ENCODE peak calls at places on chromosomes 16 and 17, in five cellular contexts. O is fibroblast of mammary gland, S is hepatocyte, D is neural progenitor cell, T is BE2C. N is an unnamed sample.

GRCh38 chr17:21378553-21378952 is 2.4 kb downstream of the KCNJ12 start:
- DNase-seq in T (no peak), O (no peak), D (no peak), S (no peak), N (no peak)

GRCh38 chr17:39757931-39758873 is 20.5 kb downstream of the GRB7 start:
- DNase-seq in S (no peak), D (no peak), T (no peak), O (no peak), N (no peak)

GRCh38 chr17:2855063-2855600 is 58.9 kb downstream of the RAP1GAP2 start:
- DNase-seq in S (no peak), O (peak), D (no peak), T (no peak), N (no peak)

GRCh38 chr17:48241131-48241591 is 133.6 kb downstream of the SNX11 start:
- DNase-seq in D (no peak), T (peak), S (peak), O (peak), N (no peak)

GRCh38 chr16:78100162-78100467 is 661 bp downstream of the WWOX start:
- DNase-seq in D (no peak), S (no peak), O (no peak), T (no peak), N (no peak)

GRCh38 chr17:38464251-38464722 is 36.0 kb downstream of the ARHGAP23 start:
- DNase-seq in D (no peak), O (peak), S (no peak), T (peak), N (no peak)

GRCh38 chr17:78736526-78737079 is 45.5 kb downstream of the CYTH1 start:
- DNase-seq in T (peak), S (peak), O (peak), D (no peak), N (no peak)

GRCh38 chr16:26668026-26668425 is 398.7 kb upstream of the C16orf82 start:
- DNase-seq in T (no peak), O (no peak), D (no peak), S (no peak), N (no peak)

GRCh38 chr17:44105941-44106340 is 17.5 kb downstream of the HDAC5 start:
- DNase-seq in T (no peak), O (no peak), S (no peak), D (no peak), N (no peak)

GRCh38 chr16:51981725-51982124 is 565.2 kb downstream of the TOX3 start:
- DNase-seq in S (no peak), O (no peak), D (no peak), T (no peak), N (no peak)

GRCh38 chr16:49505556-49505955 is 132.0 kb downstream of the C16orf78 start:
- DNase-seq in S (no peak), T (no peak), O (no peak), D (no peak), N (no peak)

GRCh38 chr16:62370445-62370844 is 334.2 kb upstream of the CDH8 start:
- DNase-seq in O (no peak), D (no peak), T (no peak), S (no peak), N (no peak)
- TF ChIP-seq CTCF in O (no peak), D (no peak), T (no peak), S (no peak), N (no peak)

DNA sequence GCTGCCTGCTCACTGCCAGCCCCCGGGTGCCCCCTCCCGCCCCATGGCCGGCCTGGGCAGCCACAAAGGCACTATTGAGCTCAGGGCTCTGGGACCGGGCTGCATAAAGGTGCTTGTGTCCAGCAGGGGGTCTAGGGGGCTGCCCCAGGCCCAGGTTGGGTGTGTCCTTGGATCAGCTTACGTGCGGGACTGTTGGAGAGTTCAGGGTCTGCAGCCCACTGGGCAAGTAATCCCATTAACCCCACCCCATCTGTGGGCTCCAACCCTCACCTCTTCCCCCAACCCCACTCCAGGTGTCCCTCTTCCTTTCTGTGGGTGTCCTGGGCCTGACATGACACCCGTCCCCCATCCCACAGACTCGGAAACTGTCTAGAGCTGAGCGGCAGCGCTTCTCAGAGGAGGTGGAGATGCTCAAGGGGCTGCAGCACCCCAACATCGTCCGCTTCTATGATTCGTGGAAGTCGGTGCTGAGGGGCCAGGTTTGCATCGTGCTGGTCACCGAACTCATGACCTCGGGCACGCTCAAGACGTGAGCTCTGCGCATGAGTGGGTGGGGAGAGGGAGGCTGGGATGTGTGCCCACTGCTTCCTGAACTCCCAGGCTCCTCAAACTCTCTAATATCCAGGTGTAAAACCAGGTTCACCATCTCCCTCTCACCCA is 2.1 kb downstream of the WNK4 start:
- DNase-seq in S (no peak), O (no peak), D (no peak), T (no peak), N (no peak)
- H3K4me3 ChIP-seq in S (no peak), O (peak), D (no peak), T (no peak), N (peak)

GRCh38 chr16:82643136-82643535 is 16.4 kb downstream of the CDH13 start:
- DNase-seq in O (no peak), T (no peak), D (no peak), S (no peak), N (no peak)

GRCh38 chr16:82639263-82639662 is 12.5 kb downstream of the CDH13 start:
- DNase-seq in D (no peak), T (no peak), S (no peak), O (no peak), N (no peak)

GRCh38 chr16:82643936-82644630 is 17.3 kb downstream of the CDH13 start:
- DNase-seq in T (no peak), O (no peak), D (peak), S (no peak), N (no peak)

GRCh38 chr16:82639666-82640336 is 13.0 kb downstream of the CDH13 start:
- DNase-seq in T (peak), O (peak), S (peak), D (peak), N (no peak)

DNA sequence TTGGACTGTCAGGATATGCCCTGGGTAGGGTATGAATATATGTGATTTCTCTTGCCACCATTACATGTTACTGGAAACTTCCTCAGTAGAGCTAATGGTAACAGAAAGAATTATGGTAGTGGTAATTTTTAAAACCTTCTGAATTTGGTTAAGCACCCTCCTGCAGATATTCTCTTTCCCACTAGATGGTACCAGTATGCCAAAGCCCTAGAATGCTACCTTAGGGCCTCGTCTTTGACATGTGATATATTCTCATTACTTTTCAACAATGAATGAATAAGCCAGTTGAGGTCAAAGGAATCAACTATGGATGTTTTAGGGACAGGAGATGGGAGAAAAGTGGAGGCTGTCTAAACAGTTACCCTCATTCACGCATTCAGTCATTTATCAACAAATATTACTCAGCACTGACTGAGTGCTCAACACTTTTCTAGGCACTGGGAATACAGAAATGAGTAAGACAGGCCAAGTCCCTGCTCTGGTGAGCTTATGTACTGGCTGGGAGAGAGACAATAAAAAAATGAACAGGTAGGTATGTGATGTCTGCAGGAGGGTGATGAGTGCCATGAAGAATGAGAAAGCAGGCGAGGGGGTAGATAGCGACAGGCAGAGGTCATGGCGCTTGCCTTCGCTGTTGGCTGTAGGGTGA is 14.7 kb downstream of the CDH13 start:
- DNase-seq in T (no peak), D (no peak), O (peak), S (no peak), N (no peak)
- TF ChIP-seq CTCF in T (no peak), D (peak), O (peak), S (peak), N (peak)

DNA sequence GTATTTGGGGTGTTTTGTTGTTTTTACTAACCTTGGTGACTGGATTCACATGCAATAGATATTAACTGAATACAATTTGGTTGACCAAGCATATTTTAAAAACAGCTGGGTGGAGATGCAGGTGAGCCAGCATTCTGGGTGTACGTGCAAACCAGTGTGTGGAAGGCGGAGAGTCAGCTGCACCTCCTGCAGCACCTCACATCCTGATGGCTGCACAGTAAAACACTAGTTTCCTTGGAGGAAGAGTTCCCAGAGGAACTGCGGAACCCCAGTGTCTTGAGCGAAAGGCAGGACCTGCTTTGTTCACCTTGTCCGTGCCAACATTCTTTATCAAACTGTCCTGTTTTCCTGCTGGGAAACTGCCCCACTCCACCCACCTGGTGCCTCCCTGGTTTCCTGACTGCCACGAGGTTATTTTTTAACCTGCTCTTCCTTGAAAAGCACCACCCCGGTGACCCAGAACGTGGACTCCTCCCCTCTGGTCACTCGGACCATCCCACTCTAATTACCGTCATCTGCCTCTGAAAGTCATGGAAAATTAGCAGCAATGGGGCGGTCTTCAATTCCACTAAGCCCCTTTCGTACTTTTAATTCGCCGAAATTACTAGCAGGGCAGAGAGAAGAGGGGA is 1.0 kb upstream of the YPEL2 start:
- DNase-seq in S (peak), O (peak), D (peak), T (no peak), N (no peak)
- H3K4me3 ChIP-seq in S (no peak), O (no peak), D (peak), T (peak), N (no peak)